ENCODE peak calls at places on chromosomes 2 and 18, in four cellular contexts. T is GM23248; Q is activated T-helper 1 cell treated with anti-CD3 and anti-CD28 coated beads, Interleukin-2, amount 50 U/mL, for 16 hours; R is endothelial cell. P is an unnamed sample.

GRCh38 chr2:198383392-198383791 is 579.0 kb downstream of the PLCL1 start:
- DNase-seq in R (no peak), Q (no peak), T (peak), P (no peak)

GRCh38 chr2:28670882-28671281 is 80.7 kb upstream of the PPP1CB start:
- DNase-seq in Q (no peak), T (no peak), R (no peak), P (no peak)

GRCh38 chr2:180677928-180678327 is 302.5 kb upstream of the UBE2E3 start:
- DNase-seq in T (peak), R (no peak), Q (no peak), P (no peak)

GRCh38 chr18:70536370-70537062 is 247.7 kb downstream of the SOCS6 start:
- DNase-seq in T (no peak), R (no peak), Q (no peak), P (no peak)

GRCh38 chr2:204264068-204264693 is 281.1 kb upstream of the PARD3B start:
- DNase-seq in R (no peak), T (no peak), Q (no peak), P (no peak)

GRCh38 chr2:114345246-114345645 is 97.2 kb upstream of the DPP10 start:
- DNase-seq in Q (no peak), T (no peak), R (no peak), P (no peak)

GRCh38 chr2:74575320-74575719 is 20.8 kb downstream of the DOK1 start:
- DNase-seq in T (peak), R (no peak), Q (no peak), P (no peak)

GRCh38 chr18:9094307-9095226 is 7.9 kb upstream of the NDUFV2 start:
- DNase-seq in R (no peak), T (peak), Q (no peak), P (peak)

GRCh38 chr2:5798083-5798482 is 105.9 kb downstream of the SOX11 start:
- DNase-seq in Q (no peak), R (no peak), T (peak), P (no peak)

GRCh38 chr2:29314816-29315571 is 199.8 kb downstream of the CLIP4 start:
- DNase-seq in R (no peak), Q (peak), T (peak), P (no peak)

GRCh38 chr2:40240067-40240466 is 211.8 kb downstream of the SLC8A1 start:
- DNase-seq in Q (no peak), T (peak), R (no peak), P (peak)

GRCh38 chr18:50970006-50970405 is 2.2 kb downstream of the ELAC1 start:
- DNase-seq in T (no peak), R (no peak), Q (no peak), P (no peak)

GRCh38 chr2:32379352-32379751 is 22.5 kb downstream of the BIRC6 start:
- DNase-seq in T (no peak), R (no peak), Q (no peak), P (no peak)

GRCh38 chr2:203038586-203038985 is 23.9 kb downstream of the NBEAL1 start:
- DNase-seq in Q (no peak), R (no peak), T (no peak), P (no peak)

GRCh38 chr2:45845566-45845965 is 194.1 kb downstream of the PRKCE start:
- DNase-seq in T (no peak), R (no peak), Q (no peak), P (no peak)

GRCh38 chr2:151756820-151757219 is 22.5 kb upstream of the NEB start:
- DNase-seq in T (no peak), R (no peak), Q (no peak), P (no peak)

GRCh38 chr2:241659150-241659739 is 21.8 kb downstream of the ATG4B start:
- DNase-seq in R (peak), Q (no peak), T (peak), P (peak)

GRCh38 chr2:8753609-8754008 is 71.8 kb downstream of the ID2 start:
- DNase-seq in Q (no peak), T (no peak), R (no peak), P (no peak)

GRCh38 chr18:12092398-12093229 is 1.0 kb upstream of the ANKRD62 start:
- DNase-seq in R (peak), Q (no peak), T (no peak), P (no peak)

GRCh38 chr2:20661028-20661980 is 5.6 kb upstream of the GDF7 start:
- DNase-seq in Q (peak), T (peak), R (peak), P (peak)

GRCh38 chr2:191020742-191021381 is 6.9 kb upstream of the STAT1 start:
- DNase-seq in R (no peak), T (peak), Q (no peak), P (peak)

GRCh38 chr2:80246449-80247025 is 58.0 kb downstream of the LRRTM1 start:
- DNase-seq in T (no peak), Q (no peak), R (no peak), P (no peak)

GRCh38 chr2:229261599-229261998 is 9.5 kb downstream of the PID1 start:
- DNase-seq in Q (no peak), R (no peak), T (no peak), P (no peak)

GRCh38 chr2:36362291-36362690 is 6.7 kb downstream of the CRIM1 start:
- DNase-seq in R (no peak), T (peak), Q (no peak), P (peak)

P was measured in LHCN-M2.